ENCODE peak calls at places on chromosomes 3 and 15, in seven cellular contexts. One of them, this sample, is unnamed.

GRCh38 chr15:74541494-74542191 is 623 bp downstream of the ARID3B start:
- DNase-seq in A549: no peak
- DNase-seq in sigmoid colon: peak; percentile 69
- DNase-seq in ovary: peak; percentile 34
- DNase-seq in uterus: peak; percentile 55
- DNase-seq in heart left ventricle: peak; percentile 28
- DNase-seq in tibial nerve: peak; percentile 15
- DNase-seq in this sample: no peak

GRCh38 chr3:50390523-50391177 is 31.3 kb upstream of the TMEM115 start:
- DNase-seq in heart left ventricle: peak; percentile 89
- DNase-seq in uterus: no peak
- DNase-seq in A549: no peak
- DNase-seq in sigmoid colon: peak; percentile 70
- DNase-seq in tibial nerve: no peak
- DNase-seq in ovary: peak; percentile 55
- DNase-seq in this sample: no peak

GRCh38 chr15:99682455-99682854 is 50.8 kb downstream of the LYSMD4 start:
- DNase-seq in heart left ventricle: no peak
- DNase-seq in tibial nerve: no peak
- DNase-seq in uterus: no peak
- DNase-seq in ovary: no peak
- DNase-seq in A549: no peak
- DNase-seq in sigmoid colon: no peak
- DNase-seq in this sample: no peak

GRCh38 chr3:9932843-9933560 is 632 bp upstream of the CRELD1 start:
- DNase-seq in sigmoid colon: peak; percentile 95
- DNase-seq in A549: peak; percentile 74
- DNase-seq in uterus: peak; percentile 89
- DNase-seq in heart left ventricle: peak; percentile 83
- DNase-seq in tibial nerve: peak; percentile 59
- DNase-seq in ovary: peak; percentile 66
- DNase-seq in this sample: peak; percentile 95

GRCh38 chr3:66957357-66957756 is 40.8 kb upstream of the KBTBD8 start:
- DNase-seq in tibial nerve: no peak
- DNase-seq in heart left ventricle: no peak
- DNase-seq in ovary: no peak
- DNase-seq in uterus: no peak
- DNase-seq in sigmoid colon: no peak
- DNase-seq in A549: no peak
- DNase-seq in this sample: no peak

GRCh38 chr15:75720787-75721461 is 8.3 kb upstream of the CSPG4 start:
- DNase-seq in A549: peak; percentile 90
- DNase-seq in uterus: peak; percentile 67
- DNase-seq in sigmoid colon: peak; percentile 86
- DNase-seq in heart left ventricle: peak; percentile 73
- DNase-seq in ovary: no peak
- DNase-seq in tibial nerve: no peak
- DNase-seq in this sample: no peak

GRCh38 chr15:92634641-92635272 is 20.8 kb downstream of the FAM174B start:
- DNase-seq in heart left ventricle: no peak
- DNase-seq in tibial nerve: no peak
- DNase-seq in sigmoid colon: no peak
- DNase-seq in uterus: no peak
- DNase-seq in ovary: no peak
- DNase-seq in A549: no peak
- DNase-seq in this sample: no peak

GRCh38 chr15:50907866-50908208 is 646 bp upstream of the AP4E1 start:
- DNase-seq in uterus: peak; percentile 46
- DNase-seq in ovary: no peak
- DNase-seq in heart left ventricle: peak; percentile 39
- DNase-seq in tibial nerve: peak; percentile 49
- DNase-seq in sigmoid colon: no peak
- DNase-seq in A549: peak; percentile 46
- DNase-seq in this sample: no peak

GRCh38 chr3:154324919-154325318 is 632 bp upstream of the DHX36 start:
- DNase-seq in A549: no peak
- DNase-seq in sigmoid colon: no peak
- DNase-seq in ovary: no peak
- DNase-seq in uterus: no peak
- DNase-seq in tibial nerve: no peak
- DNase-seq in heart left ventricle: no peak
- DNase-seq in this sample: no peak

GRCh38 chr3:50630916-50631315 is 14.0 kb downstream of the MAPKAPK3 start:
- DNase-seq in uterus: no peak
- DNase-seq in tibial nerve: no peak
- DNase-seq in A549: no peak
- DNase-seq in sigmoid colon: no peak
- DNase-seq in ovary: no peak
- DNase-seq in heart left ventricle: no peak
- DNase-seq in this sample: no peak

GRCh38 chr3:11140054-11140712 is 14.1 kb upstream of the HRH1 start:
- DNase-seq in heart left ventricle: peak; percentile 67
- DNase-seq in A549: no peak
- DNase-seq in uterus: no peak
- DNase-seq in sigmoid colon: no peak
- DNase-seq in ovary: no peak
- DNase-seq in tibial nerve: peak; percentile 75
- DNase-seq in this sample: no peak

GRCh38 chr15:66997212-66997611 is 68.2 kb upstream of the SMAD3 start:
- DNase-seq in ovary: no peak
- DNase-seq in sigmoid colon: no peak
- DNase-seq in A549: no peak
- DNase-seq in heart left ventricle: no peak
- DNase-seq in tibial nerve: no peak
- DNase-seq in uterus: no peak
- DNase-seq in this sample: no peak

GRCh38 chr15:56913670-56914069 is 4.8 kb upstream of the TCF12 start:
- DNase-seq in tibial nerve: no peak
- DNase-seq in sigmoid colon: no peak
- DNase-seq in uterus: no peak
- DNase-seq in heart left ventricle: no peak
- DNase-seq in A549: no peak
- DNase-seq in ovary: no peak
- DNase-seq in this sample: no peak

GRCh38 chr15:89761929-89762328 is 10.9 kb upstream of the MESP1 start:
- DNase-seq in uterus: no peak
- DNase-seq in tibial nerve: no peak
- DNase-seq in A549: no peak
- DNase-seq in heart left ventricle: no peak
- DNase-seq in ovary: no peak
- DNase-seq in sigmoid colon: no peak
- DNase-seq in this sample: no peak

GRCh38 chr3:53217175-53217574 is 38.6 kb downstream of the TKT start:
- DNase-seq in sigmoid colon: no peak
- DNase-seq in A549: no peak
- DNase-seq in heart left ventricle: no peak
- DNase-seq in uterus: no peak
- DNase-seq in tibial nerve: no peak
- DNase-seq in ovary: no peak
- DNase-seq in this sample: no peak

GRCh38 chr3:13069495-13069894 is 3.7 kb downstream of the IQSEC1 start:
- DNase-seq in ovary: no peak
- DNase-seq in sigmoid colon: no peak
- DNase-seq in heart left ventricle: no peak
- DNase-seq in A549: no peak
- DNase-seq in tibial nerve: no peak
- DNase-seq in uterus: no peak
- DNase-seq in this sample: no peak

DNA sequence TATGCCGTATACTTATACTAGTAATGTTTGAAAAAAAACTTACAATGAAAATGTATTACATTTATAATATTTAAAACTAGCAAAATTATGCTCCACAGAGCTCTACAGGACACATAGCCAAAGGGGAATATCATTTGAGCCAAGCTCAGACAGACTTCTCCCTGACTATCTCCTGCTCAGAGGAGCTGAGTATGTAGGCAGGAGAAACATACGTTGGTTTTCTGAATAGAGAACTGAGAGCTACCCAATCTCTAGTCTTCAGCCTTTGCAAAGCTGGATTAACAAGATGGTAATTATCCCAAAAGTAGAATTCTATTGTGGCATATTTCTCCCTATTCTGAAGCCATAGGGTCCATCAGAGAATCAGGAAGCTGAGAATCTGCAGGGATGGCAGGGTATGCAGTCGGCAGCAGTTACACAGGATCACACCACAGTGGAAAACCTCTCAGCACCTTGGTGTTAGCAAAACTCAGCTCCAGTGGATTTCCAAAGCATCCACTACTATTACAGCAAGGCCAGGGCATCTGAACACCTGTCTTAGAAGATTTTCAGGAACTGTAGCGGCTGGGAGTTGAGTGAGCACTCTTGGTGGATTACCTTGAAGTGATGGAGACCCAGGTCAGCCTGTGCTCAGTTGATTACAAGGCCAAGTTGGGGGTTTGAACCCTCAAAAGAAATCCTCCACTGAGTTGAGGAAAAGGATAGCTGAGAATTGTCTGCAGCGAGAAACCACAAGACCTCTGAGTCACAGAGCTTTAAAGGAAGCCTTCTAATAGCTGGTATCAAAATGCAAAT is 30.1 kb downstream of the GPR15 start:
- DNase-seq in uterus: no peak
- DNase-seq in A549: no peak
- DNase-seq in ovary: no peak
- DNase-seq in tibial nerve: no peak
- DNase-seq in heart left ventricle: no peak
- DNase-seq in sigmoid colon: no peak
- DNase-seq in this sample: no peak
- H3K27ac ChIP-seq in uterus: no peak overlapping the region
- H3K27ac ChIP-seq in A549: no peak overlapping the region
- H3K27ac ChIP-seq in ovary: no peak overlapping the region
- H3K27ac ChIP-seq in tibial nerve: no peak overlapping the region
- H3K27ac ChIP-seq in heart left ventricle: no peak overlapping the region
- H3K27ac ChIP-seq in sigmoid colon: no peak overlapping the region
- H3K27ac ChIP-seq in this sample: no peak overlapping the region

DNA sequence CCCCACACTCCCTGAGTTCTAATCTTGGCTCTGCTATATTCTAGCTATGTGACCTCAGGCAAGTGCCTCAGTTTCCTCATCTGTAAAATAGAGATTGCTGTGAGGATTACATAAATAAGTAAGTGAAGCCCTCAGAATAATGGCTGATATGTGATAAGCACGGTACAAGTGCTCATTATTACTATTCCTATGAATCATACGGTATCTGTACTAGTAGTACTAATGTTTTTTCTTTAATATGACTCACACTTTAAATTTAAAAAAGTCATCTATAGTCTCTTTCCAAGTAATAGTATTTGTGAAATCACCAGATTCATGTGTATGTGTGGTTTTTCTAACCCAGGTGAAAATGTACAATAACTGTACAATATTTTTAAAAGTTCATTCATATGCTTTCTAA is 58.7 kb downstream of the CLDN11 start:
- DNase-seq in A549: no peak
- DNase-seq in sigmoid colon: no peak
- DNase-seq in uterus: no peak
- DNase-seq in heart left ventricle: no peak
- DNase-seq in ovary: no peak
- DNase-seq in tibial nerve: no peak
- DNase-seq in this sample: no peak
- TF ChIP-seq POLR2A in A549: no peak
- TF ChIP-seq POLR2A in sigmoid colon: no peak
- TF ChIP-seq POLR2A in uterus: no peak
- TF ChIP-seq POLR2A in heart left ventricle: no peak
- TF ChIP-seq POLR2A in ovary: no peak
- TF ChIP-seq POLR2A in tibial nerve: no peak
- TF ChIP-seq POLR2A in this sample: no peak

GRCh38 chr15:40957581-40958051 is 4.3 kb downstream of the CHAC1 start:
- DNase-seq in ovary: no peak
- DNase-seq in sigmoid colon: peak; percentile 96
- DNase-seq in uterus: no peak
- DNase-seq in heart left ventricle: peak; percentile 84
- DNase-seq in A549: no peak
- DNase-seq in tibial nerve: no peak
- DNase-seq in this sample: no peak

GRCh38 chr15:40955141-40955903 is 2.1 kb downstream of the CHAC1 start:
- DNase-seq in heart left ventricle: peak; percentile 22
- DNase-seq in tibial nerve: no peak
- DNase-seq in sigmoid colon: no peak
- DNase-seq in A549: no peak
- DNase-seq in ovary: no peak
- DNase-seq in uterus: no peak
- DNase-seq in this sample: no peak

GRCh38 chr15:40957041-40957555 is 3.8 kb downstream of the CHAC1 start:
- DNase-seq in A549: no peak
- DNase-seq in sigmoid colon: no peak
- DNase-seq in ovary: no peak
- DNase-seq in uterus: no peak
- DNase-seq in heart left ventricle: peak; percentile 11
- DNase-seq in tibial nerve: no peak
- DNase-seq in this sample: no peak

GRCh38 chr15:40956543-40956982 is 3.3 kb downstream of the CHAC1 start:
- DNase-seq in sigmoid colon: no peak
- DNase-seq in tibial nerve: no peak
- DNase-seq in uterus: no peak
- DNase-seq in A549: no peak
- DNase-seq in ovary: no peak
- DNase-seq in heart left ventricle: peak; percentile 38
- DNase-seq in this sample: no peak

DNA sequence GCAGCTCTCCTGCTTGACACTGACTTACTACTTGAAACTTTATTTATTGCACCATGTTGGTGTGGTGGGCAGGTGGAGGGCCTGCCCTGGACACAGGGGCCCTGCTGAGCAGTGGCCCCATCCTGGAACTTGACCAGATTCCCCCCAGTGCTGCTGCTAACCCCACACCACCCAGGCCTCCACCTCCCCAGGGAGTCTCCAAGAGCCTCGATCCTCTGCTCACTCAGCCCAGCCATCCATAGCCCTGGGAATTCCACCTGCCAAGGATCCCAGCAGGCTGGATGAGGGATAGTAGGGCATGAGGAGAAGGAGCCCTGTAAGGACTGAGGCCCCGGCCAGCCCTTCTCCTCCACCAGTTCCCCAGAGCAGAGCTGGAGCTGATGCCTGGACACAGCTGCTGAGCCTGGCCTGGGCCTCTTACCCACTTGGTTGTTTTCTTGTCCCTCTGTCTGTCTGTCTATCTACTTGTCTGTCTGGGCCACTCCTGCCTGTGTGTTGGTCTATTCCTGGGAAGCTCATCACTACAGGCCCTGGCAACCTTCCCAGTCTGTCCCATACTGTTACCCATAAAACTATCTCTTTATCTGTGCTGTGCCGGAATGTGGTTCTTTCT is 2.8 kb downstream of the CHAC1 start:
- DNase-seq in ovary: no peak
- DNase-seq in uterus: no peak
- DNase-seq in A549: no peak
- DNase-seq in sigmoid colon: no peak
- DNase-seq in tibial nerve: no peak
- DNase-seq in heart left ventricle: peak; percentile 43
- DNase-seq in this sample: no peak
- H3K27ac ChIP-seq in ovary: no peak overlapping the region
- H3K27ac ChIP-seq in uterus: no peak overlapping the region
- H3K27ac ChIP-seq in A549: no peak overlapping the region
- H3K27ac ChIP-seq in sigmoid colon: no peak overlapping the region
- H3K27ac ChIP-seq in tibial nerve: no peak overlapping the region
- H3K27ac ChIP-seq in heart left ventricle: peak overlapping the region; percentile 42
- H3K27ac ChIP-seq in this sample: peak overlapping the region; percentile 18

DNA sequence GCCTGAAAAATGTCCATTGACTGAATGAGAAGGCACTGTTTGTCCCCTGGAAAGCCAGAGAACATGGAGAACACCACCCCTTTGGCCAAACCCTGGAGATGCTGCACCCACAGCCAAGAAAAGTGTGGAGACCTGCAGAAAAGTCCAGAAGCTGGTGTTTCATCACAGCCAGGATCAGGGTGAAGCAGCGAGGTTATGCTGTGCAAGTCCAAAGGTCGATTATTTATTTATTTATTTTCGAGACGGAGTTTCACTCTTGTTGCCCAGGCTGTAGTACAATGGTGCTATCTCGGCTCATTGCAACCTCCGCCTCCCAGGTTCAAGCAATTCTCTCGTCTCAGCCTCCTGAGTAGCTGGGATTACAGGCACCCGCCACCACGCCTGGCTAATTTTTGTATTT is 5.5 kb upstream of the CTSH start:
- DNase-seq in sigmoid colon: no peak
- DNase-seq in heart left ventricle: no peak
- DNase-seq in tibial nerve: no peak
- DNase-seq in ovary: no peak
- DNase-seq in A549: no peak
- DNase-seq in uterus: no peak
- DNase-seq in this sample: no peak
- TF ChIP-seq POLR2A in sigmoid colon: no peak
- TF ChIP-seq POLR2A in heart left ventricle: no peak
- TF ChIP-seq POLR2A in tibial nerve: no peak
- TF ChIP-seq POLR2A in ovary: no peak
- TF ChIP-seq POLR2A in A549: no peak
- TF ChIP-seq POLR2A in uterus: no peak
- TF ChIP-seq POLR2A in this sample: no peak